ENCODE peak calls at places on chromosomes 2 and 18, in six cellular contexts. One of them, this sample, is unnamed.
A peak's percentile ranks its signal among the peaks of the same experiment; 100 is the strongest.

GRCh38 chr2:118371500-118371899 is 283.2 kb downstream of the INSIG2 start:
- DNase-seq in nucleus accumbens: no peak
- DNase-seq in ureter: no peak
- DNase-seq in C1 segment of cervical spinal cord: no peak
- DNase-seq in Caki2: peak; percentile 23
- DNase-seq in NCI-H1436: no peak
- DNase-seq in this sample: peak; percentile 76

GRCh38 chr2:240626531-240627300 is 1.4 kb downstream of the GPR35 start:
- DNase-seq in ureter: no peak
- DNase-seq in NCI-H1436: no peak
- DNase-seq in C1 segment of cervical spinal cord: no peak
- DNase-seq in nucleus accumbens: no peak
- DNase-seq in Caki2: no peak
- DNase-seq in this sample: no peak

GRCh38 chr2:167686691-167687090 is 560.7 kb downstream of the STK39 start:
- DNase-seq in nucleus accumbens: no peak
- DNase-seq in NCI-H1436: no peak
- DNase-seq in ureter: no peak
- DNase-seq in Caki2: no peak
- DNase-seq in C1 segment of cervical spinal cord: no peak
- DNase-seq in this sample: no peak

GRCh38 chr2:223815186-223815883 is 22.0 kb downstream of the AP1S3 start:
- DNase-seq in nucleus accumbens: no peak
- DNase-seq in NCI-H1436: peak; percentile 7
- DNase-seq in C1 segment of cervical spinal cord: no peak
- DNase-seq in ureter: no peak
- DNase-seq in Caki2: peak; percentile 98
- DNase-seq in this sample: peak; percentile 64

GRCh38 chr2:150075831-150076230 is 411.6 kb downstream of the RND3 start:
- DNase-seq in Caki2: no peak
- DNase-seq in nucleus accumbens: no peak
- DNase-seq in NCI-H1436: no peak
- DNase-seq in C1 segment of cervical spinal cord: no peak
- DNase-seq in ureter: no peak
- DNase-seq in this sample: peak; percentile 66

GRCh38 chr2:141187063-141187429 is 943.8 kb downstream of the LRP1B start:
- DNase-seq in ureter: no peak
- DNase-seq in NCI-H1436: no peak
- DNase-seq in nucleus accumbens: no peak
- DNase-seq in Caki2: no peak
- DNase-seq in C1 segment of cervical spinal cord: no peak
- DNase-seq in this sample: no peak

GRCh38 chr2:216492951-216493685 is 5.5 kb upstream of the RPL37A start:
- DNase-seq in nucleus accumbens: no peak
- DNase-seq in ureter: no peak
- DNase-seq in NCI-H1436: no peak
- DNase-seq in Caki2: no peak
- DNase-seq in C1 segment of cervical spinal cord: no peak
- DNase-seq in this sample: peak; percentile 61

GRCh38 chr2:238925816-238926215 is 77.9 kb downstream of the TWIST2 start:
- DNase-seq in C1 segment of cervical spinal cord: no peak
- DNase-seq in NCI-H1436: no peak
- DNase-seq in ureter: no peak
- DNase-seq in nucleus accumbens: no peak
- DNase-seq in Caki2: no peak
- DNase-seq in this sample: no peak

GRCh38 chr18:44182363-44182762 is 498.3 kb upstream of the SETBP1 start:
- DNase-seq in NCI-H1436: no peak
- DNase-seq in C1 segment of cervical spinal cord: no peak
- DNase-seq in Caki2: no peak
- DNase-seq in ureter: no peak
- DNase-seq in nucleus accumbens: no peak
- DNase-seq in this sample: no peak

GRCh38 chr2:217935901-217936684 is 66.7 kb downstream of the TNS1 start:
- DNase-seq in ureter: no peak
- DNase-seq in C1 segment of cervical spinal cord: no peak
- DNase-seq in NCI-H1436: no peak
- DNase-seq in Caki2: no peak
- DNase-seq in nucleus accumbens: no peak
- DNase-seq in this sample: peak; percentile 77

GRCh38 chr2:201852878-201853415 is 46.6 kb downstream of the CDK15 start:
- DNase-seq in C1 segment of cervical spinal cord: no peak
- DNase-seq in ureter: no peak
- DNase-seq in NCI-H1436: no peak
- DNase-seq in nucleus accumbens: no peak
- DNase-seq in Caki2: no peak
- DNase-seq in this sample: no peak

GRCh38 chr2:20451346-20451745 is 4.5 kb downstream of the RHOB start:
- DNase-seq in Caki2: no peak
- DNase-seq in NCI-H1436: no peak
- DNase-seq in ureter: no peak
- DNase-seq in C1 segment of cervical spinal cord: no peak
- DNase-seq in nucleus accumbens: no peak
- DNase-seq in this sample: no peak

GRCh38 chr2:58918138-58918537 is 677.0 kb upstream of the FANCL start:
- DNase-seq in nucleus accumbens: no peak
- DNase-seq in NCI-H1436: no peak
- DNase-seq in ureter: no peak
- DNase-seq in C1 segment of cervical spinal cord: no peak
- DNase-seq in Caki2: no peak
- DNase-seq in this sample: peak; percentile 83

GRCh38 chr2:205688417-205689200 is 6.3 kb downstream of the NRP2 start:
- DNase-seq in Caki2: peak; percentile 47
- DNase-seq in nucleus accumbens: no peak
- DNase-seq in ureter: peak; percentile 37
- DNase-seq in NCI-H1436: no peak
- DNase-seq in C1 segment of cervical spinal cord: no peak
- DNase-seq in this sample: no peak

GRCh38 chr2:202221873-202222272 is 16.5 kb downstream of the SUMO1 start:
- DNase-seq in NCI-H1436: no peak
- DNase-seq in C1 segment of cervical spinal cord: no peak
- DNase-seq in ureter: no peak
- DNase-seq in Caki2: no peak
- DNase-seq in nucleus accumbens: no peak
- DNase-seq in this sample: peak; percentile 20

GRCh38 chr2:101803945-101804696 is 106.6 kb downstream of the MAP4K4 start:
- DNase-seq in Caki2: no peak
- DNase-seq in ureter: no peak
- DNase-seq in NCI-H1436: no peak
- DNase-seq in C1 segment of cervical spinal cord: no peak
- DNase-seq in nucleus accumbens: no peak
- DNase-seq in this sample: peak; percentile 68

GRCh38 chr18:29351171-29351570 is 1174.2 kb upstream of the CDH2 start:
- DNase-seq in Caki2: no peak
- DNase-seq in C1 segment of cervical spinal cord: no peak
- DNase-seq in NCI-H1436: no peak
- DNase-seq in ureter: no peak
- DNase-seq in nucleus accumbens: no peak
- DNase-seq in this sample: no peak

GRCh38 chr2:54455584-54456525 is at the start of gene SPTBN1:
- DNase-seq in Caki2: peak; percentile 81
- DNase-seq in nucleus accumbens: peak; percentile 92
- DNase-seq in ureter: peak; percentile 85
- DNase-seq in C1 segment of cervical spinal cord: peak; percentile 77
- DNase-seq in NCI-H1436: peak; percentile 91
- DNase-seq in this sample: peak; percentile 93

GRCh38 chr2:86300496-86300895 is 36.9 kb downstream of the REEP1 start:
- DNase-seq in nucleus accumbens: no peak
- DNase-seq in Caki2: no peak
- DNase-seq in NCI-H1436: no peak
- DNase-seq in C1 segment of cervical spinal cord: no peak
- DNase-seq in ureter: no peak
- DNase-seq in this sample: no peak

GRCh38 chr2:240966457-240966905 is 31.9 kb upstream of the SNED1 start:
- DNase-seq in ureter: no peak
- DNase-seq in NCI-H1436: no peak
- DNase-seq in Caki2: no peak
- DNase-seq in C1 segment of cervical spinal cord: no peak
- DNase-seq in nucleus accumbens: no peak
- DNase-seq in this sample: no peak

GRCh38 chr2:109162999-109163398 is 34.0 kb downstream of the SH3RF3 start:
- DNase-seq in ureter: peak; percentile 59
- DNase-seq in nucleus accumbens: no peak
- DNase-seq in Caki2: no peak
- DNase-seq in NCI-H1436: no peak
- DNase-seq in C1 segment of cervical spinal cord: no peak
- DNase-seq in this sample: no peak